ENCODE peak calls at places on chromosomes 4 and X, in nine cellular contexts. One of them, this sample, is unnamed. For H3K4me1, the result is how much of the 10 kb centered on the place peaks cover.

GRCh38 chr4:112923514-112923913 is 125.9 kb upstream of the ANK2 start:
- DNase-seq in fibroblast of lung: no peak
- DNase-seq in kidney: no peak
- DNase-seq in CD8-positive, alpha-beta memory T cell: no peak
- DNase-seq in upper lobe of right lung: no peak
- DNase-seq in ascending aorta: no peak
- DNase-seq in mesendoderm: no peak
- DNase-seq in heart left ventricle: no peak
- DNase-seq in uterus: no peak
- DNase-seq in this sample: no peak

GRCh38 chrX:1673337-1673736 is 58.5 kb downstream of the ASMT start:
- DNase-seq in fibroblast of lung: no peak
- DNase-seq in kidney: no peak
- DNase-seq in CD8-positive, alpha-beta memory T cell: peak
- DNase-seq in upper lobe of right lung: peak
- DNase-seq in ascending aorta: no peak
- DNase-seq in mesendoderm: peak
- DNase-seq in heart left ventricle: no peak
- DNase-seq in uterus: no peak
- DNase-seq in this sample: no peak

GRCh38 chr4:94641702-94642560 is 115.8 kb upstream of the BMPR1B start:
- DNase-seq in fibroblast of lung: peak
- DNase-seq in kidney: no peak
- DNase-seq in CD8-positive, alpha-beta memory T cell: no peak
- DNase-seq in upper lobe of right lung: no peak
- DNase-seq in ascending aorta: no peak
- DNase-seq in mesendoderm: no peak
- DNase-seq in heart left ventricle: no peak
- DNase-seq in uterus: no peak
- DNase-seq in this sample: no peak

GRCh38 chrX:1601768-1602085 is 10.3 kb downstream of the AKAP17A start:
- DNase-seq in fibroblast of lung: no peak
- DNase-seq in kidney: peak
- DNase-seq in CD8-positive, alpha-beta memory T cell: no peak
- DNase-seq in upper lobe of right lung: peak
- DNase-seq in ascending aorta: no peak
- DNase-seq in mesendoderm: no peak
- DNase-seq in heart left ventricle: no peak
- DNase-seq in uterus: no peak
- DNase-seq in this sample: no peak

GRCh38 chrX:357693-358471 is 28.8 kb downstream of the PPP2R3B start:
- DNase-seq in fibroblast of lung: peak
- DNase-seq in kidney: peak
- DNase-seq in CD8-positive, alpha-beta memory T cell: peak
- DNase-seq in upper lobe of right lung: peak
- DNase-seq in ascending aorta: no peak
- DNase-seq in mesendoderm: peak
- DNase-seq in heart left ventricle: no peak
- DNase-seq in uterus: no peak
- DNase-seq in this sample: no peak

GRCh38 chr4:180560896-180561295 is 1682.3 kb upstream of the TENM3 start:
- DNase-seq in fibroblast of lung: peak
- DNase-seq in kidney: no peak
- DNase-seq in CD8-positive, alpha-beta memory T cell: no peak
- DNase-seq in upper lobe of right lung: no peak
- DNase-seq in ascending aorta: no peak
- DNase-seq in mesendoderm: no peak
- DNase-seq in heart left ventricle: no peak
- DNase-seq in uterus: no peak
- DNase-seq in this sample: no peak

GRCh38 chrX:19127649-19128168 is 5.4 kb upstream of the ADGRG2 start:
- DNase-seq in fibroblast of lung: no peak
- DNase-seq in kidney: no peak
- DNase-seq in CD8-positive, alpha-beta memory T cell: no peak
- DNase-seq in upper lobe of right lung: no peak
- DNase-seq in ascending aorta: no peak
- DNase-seq in mesendoderm: no peak
- DNase-seq in heart left ventricle: no peak
- DNase-seq in uterus: peak
- DNase-seq in this sample: no peak

GRCh38 chrX:101040197-101040596 is 11.7 kb downstream of the TRMT2B start:
- DNase-seq in fibroblast of lung: no peak
- DNase-seq in kidney: no peak
- DNase-seq in CD8-positive, alpha-beta memory T cell: no peak
- DNase-seq in upper lobe of right lung: no peak
- DNase-seq in ascending aorta: no peak
- DNase-seq in mesendoderm: no peak
- DNase-seq in heart left ventricle: no peak
- DNase-seq in uterus: no peak
- DNase-seq in this sample: no peak

GRCh38 chr4:25402521-25402920 is 25.5 kb downstream of the ANAPC4 start:
- DNase-seq in fibroblast of lung: peak
- DNase-seq in kidney: no peak
- DNase-seq in CD8-positive, alpha-beta memory T cell: no peak
- DNase-seq in upper lobe of right lung: no peak
- DNase-seq in ascending aorta: no peak
- DNase-seq in mesendoderm: no peak
- DNase-seq in heart left ventricle: no peak
- DNase-seq in uterus: no peak
- DNase-seq in this sample: no peak

GRCh38 chr4:109916003-109916399 is 3.3 kb downstream of the EGF start:
- DNase-seq in fibroblast of lung: no peak
- DNase-seq in kidney: no peak
- DNase-seq in CD8-positive, alpha-beta memory T cell: no peak
- DNase-seq in upper lobe of right lung: no peak
- DNase-seq in ascending aorta: no peak
- DNase-seq in mesendoderm: no peak
- DNase-seq in heart left ventricle: no peak
- DNase-seq in uterus: no peak
- DNase-seq in this sample: no peak

GRCh38 chrX:139495324-139495723 is 35.2 kb upstream of the F9 start:
- DNase-seq in fibroblast of lung: no peak
- DNase-seq in kidney: no peak
- DNase-seq in CD8-positive, alpha-beta memory T cell: no peak
- DNase-seq in upper lobe of right lung: no peak
- DNase-seq in ascending aorta: no peak
- DNase-seq in mesendoderm: peak
- DNase-seq in heart left ventricle: no peak
- DNase-seq in uterus: no peak
- DNase-seq in this sample: no peak

GRCh38 chrX:108322243-108322642 is 116.0 kb downstream of the COL4A6 start:
- DNase-seq in fibroblast of lung: no peak
- DNase-seq in kidney: no peak
- DNase-seq in CD8-positive, alpha-beta memory T cell: no peak
- DNase-seq in upper lobe of right lung: no peak
- DNase-seq in ascending aorta: no peak
- DNase-seq in mesendoderm: no peak
- DNase-seq in heart left ventricle: no peak
- DNase-seq in uterus: no peak
- DNase-seq in this sample: no peak

GRCh38 chr4:69800599-69800998 is 40.2 kb upstream of the SULT1B1 start:
- DNase-seq in fibroblast of lung: peak
- DNase-seq in kidney: no peak
- DNase-seq in CD8-positive, alpha-beta memory T cell: no peak
- DNase-seq in upper lobe of right lung: no peak
- DNase-seq in ascending aorta: no peak
- DNase-seq in mesendoderm: no peak
- DNase-seq in heart left ventricle: no peak
- DNase-seq in uterus: no peak
- DNase-seq in this sample: no peak

GRCh38 chr4:129240816-129241215 is 144.9 kb downstream of the C4orf33 start:
- DNase-seq in fibroblast of lung: peak
- DNase-seq in kidney: no peak
- DNase-seq in CD8-positive, alpha-beta memory T cell: no peak
- DNase-seq in upper lobe of right lung: no peak
- DNase-seq in ascending aorta: no peak
- DNase-seq in mesendoderm: no peak
- DNase-seq in heart left ventricle: no peak
- DNase-seq in uterus: no peak
- DNase-seq in this sample: no peak

GRCh38 chr4:142909908-142910307 is 63.8 kb upstream of the INPP4B start:
- DNase-seq in fibroblast of lung: peak
- DNase-seq in kidney: no peak
- DNase-seq in CD8-positive, alpha-beta memory T cell: no peak
- DNase-seq in upper lobe of right lung: no peak
- DNase-seq in ascending aorta: no peak
- DNase-seq in mesendoderm: no peak
- DNase-seq in heart left ventricle: no peak
- DNase-seq in uterus: no peak
- DNase-seq in this sample: no peak

GRCh38 chr4:162497564-162498167 is 333.9 kb upstream of the FSTL5 start:
- DNase-seq in fibroblast of lung: peak
- DNase-seq in kidney: no peak
- DNase-seq in CD8-positive, alpha-beta memory T cell: no peak
- DNase-seq in upper lobe of right lung: no peak
- DNase-seq in ascending aorta: no peak
- DNase-seq in mesendoderm: peak
- DNase-seq in heart left ventricle: no peak
- DNase-seq in uterus: no peak
- DNase-seq in this sample: no peak

GRCh38 chr4:175419120-175419774 is 392.8 kb downstream of the GPM6A start:
- DNase-seq in fibroblast of lung: peak
- DNase-seq in kidney: no peak
- DNase-seq in CD8-positive, alpha-beta memory T cell: no peak
- DNase-seq in upper lobe of right lung: no peak
- DNase-seq in ascending aorta: no peak
- DNase-seq in mesendoderm: peak
- DNase-seq in heart left ventricle: no peak
- DNase-seq in uterus: no peak
- DNase-seq in this sample: no peak
- H3K27ac ChIP-seq in fibroblast of lung: peak
- H3K27ac ChIP-seq in kidney: no peak
- H3K27ac ChIP-seq in CD8-positive, alpha-beta memory T cell: no peak
- H3K27ac ChIP-seq in upper lobe of right lung: no peak
- H3K27ac ChIP-seq in ascending aorta: peak
- H3K27ac ChIP-seq in mesendoderm: no peak
- H3K27ac ChIP-seq in heart left ventricle: no peak
- H3K27ac ChIP-seq in uterus: no peak
- H3K27ac ChIP-seq in this sample: no peak

DNA sequence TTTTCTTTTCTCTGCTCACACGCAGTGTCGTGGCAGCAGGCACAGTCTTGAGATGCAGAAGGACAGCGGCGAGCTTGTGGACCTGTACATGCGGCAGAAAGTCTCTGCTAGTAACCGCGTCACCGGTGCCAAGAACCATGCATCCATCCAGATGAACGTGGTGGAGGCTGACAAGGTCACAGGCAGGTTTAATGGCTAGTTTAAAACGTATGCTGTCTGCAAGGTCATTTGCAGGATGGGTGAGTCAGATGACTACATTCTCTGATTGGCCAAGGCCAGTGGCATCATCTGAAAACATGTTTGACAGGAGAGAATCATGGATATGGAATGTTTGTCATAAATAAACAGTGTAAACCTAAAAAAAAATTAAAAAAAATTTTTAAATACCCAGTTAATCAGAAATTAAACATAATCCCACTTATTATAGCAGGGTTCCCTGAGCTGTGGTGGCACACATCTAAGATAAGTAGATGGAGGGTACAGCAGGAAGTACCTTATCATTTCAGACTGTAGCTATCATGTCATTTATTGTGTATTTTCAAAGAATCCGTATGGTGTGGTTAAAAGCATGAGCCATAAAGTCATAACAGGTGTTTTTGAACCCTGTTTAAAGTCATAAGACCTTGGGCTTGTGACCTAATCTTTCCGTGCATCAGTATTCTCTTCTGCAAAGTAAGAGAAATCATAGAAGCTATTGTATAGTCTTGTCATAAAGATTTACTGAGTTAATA is 7.5 kb upstream of the BMP2K start:
- DNase-seq in fibroblast of lung: peak
- DNase-seq in kidney: no peak
- DNase-seq in CD8-positive, alpha-beta memory T cell: no peak
- DNase-seq in upper lobe of right lung: no peak
- DNase-seq in ascending aorta: no peak
- DNase-seq in mesendoderm: no peak
- DNase-seq in heart left ventricle: no peak
- DNase-seq in uterus: no peak
- DNase-seq in this sample: no peak
- H3K4me1 ChIP-seq in fibroblast of lung: under half
- H3K4me1 ChIP-seq in kidney: under half
- H3K4me1 ChIP-seq in CD8-positive, alpha-beta memory T cell: under half
- H3K4me1 ChIP-seq in upper lobe of right lung: under half
- H3K4me1 ChIP-seq in ascending aorta: under half
- H3K4me1 ChIP-seq in mesendoderm: under half
- H3K4me1 ChIP-seq in heart left ventricle: under half
- H3K4me1 ChIP-seq in uterus: under half
- H3K4me1 ChIP-seq in this sample: under half

GRCh38 chr4:119498520-119498919 is 130.1 kb downstream of the PDE5A start:
- DNase-seq in fibroblast of lung: no peak
- DNase-seq in kidney: peak
- DNase-seq in CD8-positive, alpha-beta memory T cell: no peak
- DNase-seq in upper lobe of right lung: no peak
- DNase-seq in ascending aorta: no peak
- DNase-seq in mesendoderm: peak
- DNase-seq in heart left ventricle: no peak
- DNase-seq in uterus: peak
- DNase-seq in this sample: peak
- H3K27ac ChIP-seq in fibroblast of lung: no peak
- H3K27ac ChIP-seq in kidney: peak
- H3K27ac ChIP-seq in CD8-positive, alpha-beta memory T cell: no peak
- H3K27ac ChIP-seq in upper lobe of right lung: no peak
- H3K27ac ChIP-seq in ascending aorta: peak
- H3K27ac ChIP-seq in mesendoderm: no peak
- H3K27ac ChIP-seq in heart left ventricle: peak
- H3K27ac ChIP-seq in uterus: no peak
- H3K27ac ChIP-seq in this sample: peak

GRCh38 chr4:140056015-140056414 is 98.0 kb downstream of the MAML3 start:
- DNase-seq in fibroblast of lung: no peak
- DNase-seq in kidney: no peak
- DNase-seq in CD8-positive, alpha-beta memory T cell: no peak
- DNase-seq in upper lobe of right lung: no peak
- DNase-seq in ascending aorta: no peak
- DNase-seq in mesendoderm: no peak
- DNase-seq in heart left ventricle: no peak
- DNase-seq in uterus: no peak
- DNase-seq in this sample: no peak

GRCh38 chr4:140054861-140055260 is 99.1 kb downstream of the MAML3 start:
- DNase-seq in fibroblast of lung: no peak
- DNase-seq in kidney: no peak
- DNase-seq in CD8-positive, alpha-beta memory T cell: no peak
- DNase-seq in upper lobe of right lung: no peak
- DNase-seq in ascending aorta: no peak
- DNase-seq in mesendoderm: no peak
- DNase-seq in heart left ventricle: no peak
- DNase-seq in uterus: no peak
- DNase-seq in this sample: no peak

GRCh38 chr4:140049924-140050681 is 103.9 kb downstream of the MAML3 start:
- DNase-seq in fibroblast of lung: peak
- DNase-seq in kidney: no peak
- DNase-seq in CD8-positive, alpha-beta memory T cell: no peak
- DNase-seq in upper lobe of right lung: no peak
- DNase-seq in ascending aorta: no peak
- DNase-seq in mesendoderm: peak
- DNase-seq in heart left ventricle: no peak
- DNase-seq in uterus: no peak
- DNase-seq in this sample: no peak

GRCh38 chr4:140052050-140052449 is 101.9 kb downstream of the MAML3 start:
- DNase-seq in fibroblast of lung: peak
- DNase-seq in kidney: no peak
- DNase-seq in CD8-positive, alpha-beta memory T cell: no peak
- DNase-seq in upper lobe of right lung: peak
- DNase-seq in ascending aorta: no peak
- DNase-seq in mesendoderm: peak
- DNase-seq in heart left ventricle: peak
- DNase-seq in uterus: peak
- DNase-seq in this sample: peak

GRCh38 chr4:140053185-140053584 is 100.8 kb downstream of the MAML3 start:
- DNase-seq in fibroblast of lung: no peak
- DNase-seq in kidney: no peak
- DNase-seq in CD8-positive, alpha-beta memory T cell: no peak
- DNase-seq in upper lobe of right lung: no peak
- DNase-seq in ascending aorta: no peak
- DNase-seq in mesendoderm: peak
- DNase-seq in heart left ventricle: no peak
- DNase-seq in uterus: no peak
- DNase-seq in this sample: no peak
- H3K4me1 ChIP-seq in fibroblast of lung: under half
- H3K4me1 ChIP-seq in kidney: under half
- H3K4me1 ChIP-seq in CD8-positive, alpha-beta memory T cell: under half
- H3K4me1 ChIP-seq in upper lobe of right lung: under half
- H3K4me1 ChIP-seq in ascending aorta: under half
- H3K4me1 ChIP-seq in mesendoderm: under half
- H3K4me1 ChIP-seq in heart left ventricle: under half
- H3K4me1 ChIP-seq in uterus: under half
- H3K4me1 ChIP-seq in this sample: under half

This sample was measured in ovary.